ENCODE peak calls at places on chromosomes 1 and 21, in six cellular contexts. One of them, this sample, is unnamed. For H3K36me3, the result is how much of the 10 kb centered on the place peaks cover.

GRCh38 chr1:112935474-112936289 is 20.3 kb downstream of the SLC16A1 start:
- DNase-seq in IMR-90: peak
- DNase-seq in transverse colon: no peak
- DNase-seq in adrenal gland: no peak
- DNase-seq in testis: no peak
- DNase-seq in breast epithelium: no peak
- DNase-seq in this sample: no peak

GRCh38 chr1:7676274-7676945 is 94.7 kb upstream of the VAMP3 start:
- DNase-seq in IMR-90: no peak
- DNase-seq in transverse colon: no peak
- DNase-seq in adrenal gland: no peak
- DNase-seq in testis: no peak
- DNase-seq in breast epithelium: no peak
- DNase-seq in this sample: no peak

GRCh38 chr1:205060746-205061145 is 17.7 kb downstream of the CNTN2 start:
- DNase-seq in IMR-90: no peak
- DNase-seq in transverse colon: no peak
- DNase-seq in adrenal gland: no peak
- DNase-seq in testis: no peak
- DNase-seq in breast epithelium: no peak
- DNase-seq in this sample: no peak

GRCh38 chr1:93222987-93223675 is 42.6 kb downstream of the CCDC18 start:
- DNase-seq in IMR-90: no peak
- DNase-seq in transverse colon: no peak
- DNase-seq in adrenal gland: no peak
- DNase-seq in testis: no peak
- DNase-seq in breast epithelium: no peak
- DNase-seq in this sample: no peak

GRCh38 chr1:181714428-181714827 is 231.1 kb downstream of the CACNA1E start:
- DNase-seq in IMR-90: no peak
- DNase-seq in transverse colon: no peak
- DNase-seq in adrenal gland: no peak
- DNase-seq in testis: no peak
- DNase-seq in breast epithelium: no peak
- DNase-seq in this sample: no peak

GRCh38 chr1:200629876-200630514 is 9.4 kb upstream of the KIF14 start:
- DNase-seq in IMR-90: no peak
- DNase-seq in transverse colon: no peak
- DNase-seq in adrenal gland: no peak
- DNase-seq in testis: no peak
- DNase-seq in breast epithelium: no peak
- DNase-seq in this sample: no peak

GRCh38 chr1:220926146-220926545 is 46.9 kb downstream of the HLX start:
- DNase-seq in IMR-90: peak
- DNase-seq in transverse colon: no peak
- DNase-seq in adrenal gland: no peak
- DNase-seq in testis: no peak
- DNase-seq in breast epithelium: no peak
- DNase-seq in this sample: no peak

GRCh38 chr1:228236744-228237143 is 28.9 kb downstream of the OBSCN start:
- DNase-seq in IMR-90: peak
- DNase-seq in transverse colon: peak
- DNase-seq in adrenal gland: peak
- DNase-seq in testis: peak
- DNase-seq in breast epithelium: no peak
- DNase-seq in this sample: peak

GRCh38 chr21:45470087-45470515 is 65.1 kb downstream of the COL18A1 start:
- DNase-seq in IMR-90: peak
- DNase-seq in transverse colon: no peak
- DNase-seq in adrenal gland: no peak
- DNase-seq in testis: no peak
- DNase-seq in breast epithelium: no peak
- DNase-seq in this sample: no peak

GRCh38 chr21:23218667-23219066 is 2220.5 kb downstream of the NCAM2 start:
- DNase-seq in IMR-90: no peak
- DNase-seq in transverse colon: no peak
- DNase-seq in adrenal gland: no peak
- DNase-seq in testis: no peak
- DNase-seq in breast epithelium: no peak
- DNase-seq in this sample: no peak

GRCh38 chr1:165057956-165058355 is 298.6 kb downstream of the LMX1A start:
- DNase-seq in IMR-90: no peak
- DNase-seq in transverse colon: no peak
- DNase-seq in adrenal gland: no peak
- DNase-seq in testis: no peak
- DNase-seq in breast epithelium: no peak
- DNase-seq in this sample: no peak

GRCh38 chr1:240801445-240801844 is 189.5 kb upstream of the GREM2 start:
- DNase-seq in IMR-90: peak
- DNase-seq in transverse colon: no peak
- DNase-seq in adrenal gland: no peak
- DNase-seq in testis: no peak
- DNase-seq in breast epithelium: no peak
- DNase-seq in this sample: no peak

GRCh38 chr1:191453487-191453886 is 704.8 kb upstream of the RGS18 start:
- DNase-seq in IMR-90: no peak
- DNase-seq in transverse colon: no peak
- DNase-seq in adrenal gland: no peak
- DNase-seq in testis: no peak
- DNase-seq in breast epithelium: no peak
- DNase-seq in this sample: no peak

GRCh38 chr21:43824250-43824882 is 35.0 kb downstream of the RRP1 start:
- DNase-seq in IMR-90: peak
- DNase-seq in transverse colon: no peak
- DNase-seq in adrenal gland: peak
- DNase-seq in testis: no peak
- DNase-seq in breast epithelium: no peak
- DNase-seq in this sample: no peak

GRCh38 chr1:162391790-162392563 is 10.4 kb downstream of the C1orf226 start:
- DNase-seq in IMR-90: peak
- DNase-seq in transverse colon: no peak
- DNase-seq in adrenal gland: peak
- DNase-seq in testis: peak
- DNase-seq in breast epithelium: no peak
- DNase-seq in this sample: no peak

GRCh38 chr1:116931016-116931918 is 21.6 kb downstream of the PTGFRN start:
- DNase-seq in IMR-90: no peak
- DNase-seq in transverse colon: no peak
- DNase-seq in adrenal gland: no peak
- DNase-seq in testis: no peak
- DNase-seq in breast epithelium: no peak
- DNase-seq in this sample: no peak

GRCh38 chr1:167933779-167934178 is 2.7 kb upstream of the DCAF6 start:
- DNase-seq in IMR-90: no peak
- DNase-seq in transverse colon: no peak
- DNase-seq in adrenal gland: no peak
- DNase-seq in testis: no peak
- DNase-seq in breast epithelium: no peak
- DNase-seq in this sample: no peak

GRCh38 chr1:116489231-116489697 is 81.6 kb downstream of the CD58 start:
- DNase-seq in IMR-90: peak
- DNase-seq in transverse colon: peak
- DNase-seq in adrenal gland: peak
- DNase-seq in testis: peak
- DNase-seq in breast epithelium: peak
- DNase-seq in this sample: peak

GRCh38 chr21:45910548-45911221 is 70.9 kb upstream of the COL6A1 start:
- DNase-seq in IMR-90: no peak
- DNase-seq in transverse colon: no peak
- DNase-seq in adrenal gland: no peak
- DNase-seq in testis: peak
- DNase-seq in breast epithelium: no peak
- DNase-seq in this sample: no peak

GRCh38 chr1:222347627-222348026 is 200.3 kb downstream of the HHIPL2 start:
- DNase-seq in IMR-90: no peak
- DNase-seq in transverse colon: no peak
- DNase-seq in adrenal gland: no peak
- DNase-seq in testis: no peak
- DNase-seq in breast epithelium: no peak
- DNase-seq in this sample: no peak

GRCh38 chr1:47333922-47334764 is 553 bp downstream of the CMPK1 start:
- DNase-seq in IMR-90: peak
- DNase-seq in transverse colon: peak
- DNase-seq in adrenal gland: peak
- DNase-seq in testis: peak
- DNase-seq in breast epithelium: peak
- DNase-seq in this sample: peak

GRCh38 chr1:247047702-247048101 is 30.9 kb downstream of the ZNF670 start:
- DNase-seq in IMR-90: no peak
- DNase-seq in transverse colon: no peak
- DNase-seq in adrenal gland: no peak
- DNase-seq in testis: no peak
- DNase-seq in breast epithelium: no peak
- DNase-seq in this sample: no peak

GRCh38 chr21:29384608-29385359 is 86.1 kb downstream of the BACH1 start:
- DNase-seq in IMR-90: no peak
- DNase-seq in transverse colon: no peak
- DNase-seq in adrenal gland: no peak
- DNase-seq in testis: no peak
- DNase-seq in breast epithelium: no peak
- DNase-seq in this sample: no peak

GRCh38 chr21:45821315-45822001 is 160.1 kb upstream of the COL6A1 start:
- DNase-seq in IMR-90: no peak
- DNase-seq in transverse colon: no peak
- DNase-seq in adrenal gland: no peak
- DNase-seq in testis: peak
- DNase-seq in breast epithelium: no peak
- DNase-seq in this sample: no peak

GRCh38 chr1:83954301-83954823 is 44.6 kb downstream of the TTLL7 start:
- DNase-seq in IMR-90: no peak
- DNase-seq in transverse colon: no peak
- DNase-seq in adrenal gland: no peak
- DNase-seq in testis: no peak
- DNase-seq in breast epithelium: no peak
- DNase-seq in this sample: no peak

GRCh38 chr1:56448937-56449336 is 130.4 kb downstream of the PLPP3 start:
- DNase-seq in IMR-90: peak
- DNase-seq in transverse colon: no peak
- DNase-seq in adrenal gland: no peak
- DNase-seq in testis: no peak
- DNase-seq in breast epithelium: no peak
- DNase-seq in this sample: no peak

GRCh38 chr1:77170687-77171086 is 48.5 kb downstream of the PIGK start:
- DNase-seq in IMR-90: peak
- DNase-seq in transverse colon: no peak
- DNase-seq in adrenal gland: no peak
- DNase-seq in testis: no peak
- DNase-seq in breast epithelium: no peak
- DNase-seq in this sample: no peak

DNA sequence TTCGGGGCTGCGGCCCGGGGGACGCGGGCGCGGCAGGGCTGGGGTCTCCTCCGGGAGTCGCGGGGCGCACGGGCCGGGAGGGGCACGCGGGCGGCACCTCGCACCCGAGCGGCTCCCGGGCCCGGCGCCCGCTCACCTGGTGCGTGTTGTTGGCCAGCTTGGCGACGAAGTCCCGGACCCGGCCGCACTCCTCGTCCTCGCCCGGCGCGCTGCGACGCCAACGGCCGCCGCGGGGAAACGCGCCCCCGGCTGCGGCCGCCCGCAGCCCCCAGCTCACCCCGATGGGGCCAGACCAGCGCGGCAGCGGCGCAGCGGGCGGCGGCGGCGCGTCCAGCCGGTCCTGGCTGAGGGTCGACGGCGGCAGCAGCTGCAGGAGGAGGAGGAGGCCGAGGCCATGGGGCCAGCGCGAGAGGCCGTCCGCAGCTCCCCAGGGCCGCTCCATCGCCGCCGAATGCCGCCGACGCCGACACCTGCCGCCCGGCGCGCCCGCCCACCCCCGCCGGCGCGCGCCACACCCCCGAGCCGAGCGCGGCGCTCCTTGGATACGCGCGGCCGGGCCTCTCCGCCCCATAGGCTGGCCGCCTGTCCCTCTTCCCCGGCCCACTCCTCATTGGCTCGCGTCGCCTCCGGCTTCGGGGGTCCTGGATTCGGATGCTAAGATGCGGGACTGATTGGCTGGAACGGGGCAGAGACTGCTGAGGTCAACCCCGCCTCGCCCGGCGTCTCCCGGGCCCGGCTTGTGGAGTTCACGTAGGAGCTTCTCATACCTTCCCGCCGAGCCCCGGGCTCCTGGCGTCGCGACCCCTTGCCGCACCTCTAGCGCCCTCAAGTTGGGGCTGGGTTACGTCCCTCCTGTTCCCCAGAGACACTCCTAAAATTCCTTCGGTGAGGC is at the start of gene SORT1:
- DNase-seq in IMR-90: peak
- DNase-seq in transverse colon: peak
- DNase-seq in adrenal gland: peak
- DNase-seq in testis: peak
- DNase-seq in breast epithelium: peak
- DNase-seq in this sample: peak
- TF ChIP-seq POLR2A in IMR-90: peak
- TF ChIP-seq POLR2A in transverse colon: peak
- TF ChIP-seq POLR2A in adrenal gland: no peak
- TF ChIP-seq POLR2A in testis: no peak
- TF ChIP-seq POLR2A in breast epithelium: no peak
- TF ChIP-seq POLR2A in this sample: no peak

GRCh38 chr21:34129971-34130597 is 56.7 kb downstream of the MRPS6 start:
- DNase-seq in IMR-90: peak
- DNase-seq in transverse colon: no peak
- DNase-seq in adrenal gland: peak
- DNase-seq in testis: no peak
- DNase-seq in breast epithelium: no peak
- DNase-seq in this sample: no peak
- H3K36me3 ChIP-seq in IMR-90: under half
- H3K36me3 ChIP-seq in transverse colon: under half
- H3K36me3 ChIP-seq in adrenal gland: under half
- H3K36me3 ChIP-seq in testis: under half
- H3K36me3 ChIP-seq in breast epithelium: under half
- H3K36me3 ChIP-seq in this sample: under half

DNA sequence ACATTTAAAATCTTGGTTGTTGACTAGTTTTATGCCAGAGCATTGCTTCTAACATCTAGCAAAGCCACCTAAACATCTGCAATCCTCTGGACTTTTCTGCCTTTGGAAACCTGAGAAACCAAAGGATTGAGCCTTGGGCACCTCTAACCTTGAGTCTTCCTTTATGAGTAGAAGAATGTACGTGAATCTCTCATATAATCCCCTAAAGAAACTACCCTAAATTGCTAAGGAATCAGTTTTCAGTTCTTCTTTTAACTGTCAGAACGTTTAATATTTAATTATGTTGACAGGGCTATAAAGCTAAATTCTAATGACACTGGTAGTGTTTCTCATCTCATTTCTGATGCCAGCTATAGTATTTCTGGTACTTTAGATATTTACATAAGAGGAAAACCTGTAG is 997.3 kb downstream of the AMY1C start:
- DNase-seq in IMR-90: no peak
- DNase-seq in transverse colon: no peak
- DNase-seq in adrenal gland: no peak
- DNase-seq in testis: no peak
- DNase-seq in breast epithelium: no peak
- DNase-seq in this sample: no peak
- TF ChIP-seq POLR2A in IMR-90: no peak
- TF ChIP-seq POLR2A in transverse colon: no peak
- TF ChIP-seq POLR2A in adrenal gland: no peak
- TF ChIP-seq POLR2A in testis: no peak
- TF ChIP-seq POLR2A in breast epithelium: no peak
- TF ChIP-seq POLR2A in this sample: no peak

GRCh38 chr1:33297911-33298622 is 22.8 kb downstream of the A3GALT2 start:
- DNase-seq in IMR-90: no peak
- DNase-seq in transverse colon: no peak
- DNase-seq in adrenal gland: no peak
- DNase-seq in testis: no peak
- DNase-seq in breast epithelium: no peak
- DNase-seq in this sample: no peak
- H3K36me3 ChIP-seq in IMR-90: under half
- H3K36me3 ChIP-seq in transverse colon: under half
- H3K36me3 ChIP-seq in adrenal gland: under half
- H3K36me3 ChIP-seq in testis: under half
- H3K36me3 ChIP-seq in breast epithelium: under half
- H3K36me3 ChIP-seq in this sample: under half